ENCODE peak calls at places on chromosomes 1 and 21, in four cellular contexts. W, P, S and B are unnamed samples.

GRCh38 chr1:29415156-29415830 is 179.0 kb downstream of the PTPRU start:
- DNase-seq in W (peak; percentile 49), P (no peak), S (peak; percentile 74), B (peak; percentile 33)

GRCh38 chr1:40820911-40821693 is 37.5 kb downstream of the KCNQ4 start:
- DNase-seq in W (no peak), P (no peak), S (peak; percentile 99), B (no peak)

GRCh38 chr1:245356891-245357585 is 202.3 kb downstream of the KIF26B start:
- DNase-seq in W (no peak), P (no peak), S (no peak), B (no peak)

GRCh38 chr1:96730574-96731298 is 9.2 kb downstream of the PTBP2 start:
- DNase-seq in W (peak; percentile 28), P (no peak), S (no peak), B (no peak)

GRCh38 chr1:248704556-248704955 is 2.0 kb upstream of the OR14I1 start:
- DNase-seq in W (no peak), P (no peak), S (no peak), B (no peak)

GRCh38 chr1:203148127-203148526 is 20.6 kb downstream of the ADORA1 start:
- DNase-seq in W (peak; percentile 20), P (no peak), S (peak; percentile 45), B (peak; percentile 38)

GRCh38 chr1:10888791-10889627 is 92.6 kb upstream of the CASZ1 start:
- DNase-seq in W (no peak), P (no peak), S (no peak), B (no peak)

GRCh38 chr1:942411-942821 is 16.6 kb downstream of the NOC2L start:
- DNase-seq in W (no peak), P (no peak), S (peak; percentile 49), B (peak; percentile 48)

GRCh38 chr1:246748867-246749266 is 24.7 kb downstream of the SCCPDH start:
- DNase-seq in W (no peak), P (no peak), S (peak; percentile 25), B (no peak)

DNA sequence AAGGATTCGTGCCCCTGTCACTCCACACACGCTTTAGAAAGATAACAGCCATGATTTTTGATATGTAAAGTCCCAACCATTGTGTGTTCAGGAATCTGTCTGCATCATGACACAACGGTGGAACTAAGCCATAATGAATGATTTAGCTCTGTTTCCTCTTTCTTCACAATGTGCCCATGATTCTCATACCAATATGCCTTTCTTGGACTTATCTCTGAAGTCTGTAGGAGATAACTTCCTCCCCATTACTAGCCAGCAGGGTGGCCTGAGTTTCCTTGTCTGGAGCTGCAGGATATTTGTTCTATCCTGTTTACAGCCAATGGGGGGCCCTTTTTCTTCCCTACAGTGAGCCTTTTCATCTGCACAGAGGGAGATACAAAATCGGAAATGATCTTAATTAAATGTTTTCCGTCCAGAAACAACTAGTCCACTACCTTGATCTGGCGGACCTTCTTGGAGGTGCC is 511.8 kb downstream of the USP25 start:
- DNase-seq in W (no peak), P (no peak), S (no peak), B (peak; percentile 7)
- TF ChIP-seq ESRRA in W (no peak), P (no peak), S (no peak), B (no peak)

DNA sequence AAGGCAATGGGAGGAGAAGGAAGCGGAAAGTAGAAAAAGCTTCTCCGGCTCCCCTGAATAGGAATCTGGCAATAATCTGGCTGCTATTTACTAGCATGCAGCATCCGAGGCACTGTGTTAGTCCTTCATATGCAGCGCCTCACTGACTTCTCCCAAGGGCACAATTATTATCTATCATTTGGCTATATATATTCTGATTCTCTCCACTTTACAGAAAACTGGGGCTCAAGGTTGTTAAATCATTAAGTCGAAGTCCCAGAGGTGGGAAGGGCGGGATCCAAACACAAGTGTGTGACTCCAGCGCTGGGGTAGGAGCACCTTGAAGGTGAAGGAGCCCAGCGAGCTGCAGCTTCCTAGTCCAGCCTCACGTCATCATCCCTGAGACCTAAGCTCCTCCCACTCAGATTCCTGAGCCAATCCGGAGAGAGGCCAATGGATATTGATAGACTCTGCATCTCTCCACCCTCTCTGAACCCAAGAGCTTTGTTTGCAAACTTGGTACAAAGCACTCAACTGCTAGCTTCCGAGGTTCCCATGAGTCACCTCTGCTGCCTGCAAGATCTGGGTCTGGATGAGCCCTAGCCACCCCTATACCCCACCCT is 16.6 kb upstream of the EYA3 start:
- DNase-seq in W (peak; percentile 77), P (no peak), S (peak; percentile 86), B (peak; percentile 67)
- TF ChIP-seq POLR2AphosphoS2 in W (no peak), P (no peak), S (no peak), B (no peak)

GRCh38 chr1:74693473-74693872 is 19.9 kb upstream of the ERICH3 start:
- DNase-seq in W (peak; percentile 14), P (no peak), S (no peak), B (no peak)
- TF ChIP-seq RAD21 in W (no peak), P (no peak), S (no peak), B (no peak)

GRCh38 chr1:183778006-183778405 is 26.9 kb upstream of the RGL1 start:
- DNase-seq in W (no peak), P (no peak), S (no peak), B (no peak)
- TF ChIP-seq ESRRA in W (no peak), P (no peak), S (no peak), B (no peak)

GRCh38 chr21:42219606-42220137 is 732 bp downstream of the ABCG1 start:
- DNase-seq in W (no peak), P (no peak), S (no peak), B (no peak)
- TF ChIP-seq POLR2AphosphoS2 in W (no peak), P (no peak), S (no peak), B (no peak)

GRCh38 chr1:182587087-182587486 is 2.0 kb downstream of the RNASEL start:
- DNase-seq in W (no peak), P (no peak), S (no peak), B (no peak)

GRCh38 chr1:182589520-182589919 is 464 bp upstream of the RNASEL start:
- DNase-seq in W (no peak), P (no peak), S (no peak), B (no peak)

GRCh38 chr1:182588460-182589396 is at the start of gene RNASEL:
- DNase-seq in W (no peak), P (no peak), S (peak; percentile 83), B (peak; percentile 74)

GRCh38 chr1:182587666-182588438 is 1.2 kb downstream of the RNASEL start:
- DNase-seq in W (no peak), P (no peak), S (no peak), B (no peak)

GRCh38 chr1:182589931-182590330 is 875 bp upstream of the RNASEL start:
- DNase-seq in W (no peak), P (no peak), S (no peak), B (no peak)
- TF ChIP-seq RAD21 in W (no peak), P (no peak), S (no peak), B (no peak)

GRCh38 chr1:209877109-209877764 is 49.5 kb downstream of the UTP25 start:
- DNase-seq in W (no peak), P (no peak), S (no peak), B (no peak)

GRCh38 chr1:209876091-209876800 is 48.5 kb downstream of the UTP25 start:
- DNase-seq in W (no peak), P (no peak), S (no peak), B (no peak)

GRCh38 chr1:209873067-209873810 is 45.5 kb downstream of the UTP25 start:
- DNase-seq in W (no peak), P (no peak), S (no peak), B (no peak)

GRCh38 chr1:209879539-209879938 is 51.8 kb downstream of the UTP25 start:
- DNase-seq in W (peak; percentile 2), P (no peak), S (no peak), B (peak; percentile 17)

GRCh38 chr1:209875510-209875909 is 47.7 kb downstream of the UTP25 start:
- DNase-seq in W (peak; percentile 36), P (no peak), S (no peak), B (peak; percentile 33)
- TF ChIP-seq ESRRA in W (no peak), P (no peak), S (no peak), B (no peak)